ENCODE peak calls at places on chromosomes 13 and 19, in eight cellular contexts. T is neural crest cell; F is LHCN-M2; I is Right ventricle myocardium superior; L is activated naive CD4-positive, alpha-beta T cell; B is NCI-H1105 treated with DMSO at 0.1 percent for 48 hours; D is NCI-H1417; A is retinal pigment epithelial cell. Z is an unnamed sample.

GRCh38 chr13:51478418-51479198 is 25.8 kb upstream of the INTS6 start:
- DNase-seq in I (no peak), D (no peak), F (no peak), B (no peak), T (no peak), A (no peak), L (no peak), Z (no peak)

GRCh38 chr19:52922841-52923781 is at the start of gene ZNF888:
- DNase-seq in I (peak), F (no peak), T (peak), D (peak), L (peak), A (no peak), B (peak), Z (peak)

GRCh38 chr13:51995677-51996551 is 15.3 kb downstream of the ATP7B start:
- DNase-seq in F (no peak), L (no peak), A (no peak), I (peak), D (no peak), T (no peak), B (no peak), Z (no peak)

GRCh38 chr13:76647550-76647949 is 238.7 kb downstream of the KCTD12 start:
- DNase-seq in D (no peak), I (no peak), T (no peak), F (no peak), B (no peak), L (no peak), A (no peak), Z (no peak)

GRCh38 chr19:8648240-8648639 is 17.8 kb downstream of the NFILZ start:
- DNase-seq in A (no peak), B (no peak), L (no peak), D (no peak), I (no peak), T (no peak), F (no peak), Z (no peak)

GRCh38 chr19:30873003-30873402 is 476.2 kb downstream of the TSHZ3 start:
- DNase-seq in L (no peak), A (no peak), I (no peak), D (no peak), T (no peak), B (no peak), F (no peak), Z (no peak)

GRCh38 chr13:40146063-40146462 is 490.6 kb downstream of the COG6 start:
- DNase-seq in D (peak), F (no peak), L (no peak), B (no peak), I (no peak), A (no peak), T (no peak), Z (no peak)

GRCh38 chr19:34432797-34433196 is 4.6 kb downstream of the UBA2 start:
- DNase-seq in B (no peak), D (no peak), F (peak), L (no peak), T (no peak), A (peak), I (no peak), Z (no peak)

GRCh38 chr19:14440049-14440448 is 6.9 kb downstream of the PKN1 start:
- DNase-seq in L (peak), A (no peak), F (no peak), B (no peak), T (no peak), D (no peak), I (peak), Z (no peak)

GRCh38 chr19:41882568-41883462 is at the start of gene ARHGEF1:
- DNase-seq in T (no peak), B (no peak), D (peak), L (no peak), A (no peak), F (no peak), I (peak), Z (peak)

GRCh38 chr19:33234092-33234491 is 8.4 kb upstream of the SLC7A10 start:
- DNase-seq in F (no peak), L (no peak), A (no peak), I (no peak), B (no peak), T (no peak), D (no peak), Z (no peak)

GRCh38 chr19:15296353-15296752 is 36.0 kb downstream of the BRD4 start:
- DNase-seq in D (no peak), F (no peak), T (no peak), I (peak), B (no peak), L (no peak), A (no peak), Z (no peak)

GRCh38 chr13:43802511-43802910 is 15.7 kb upstream of the ENOX1 start:
- DNase-seq in A (no peak), I (no peak), B (no peak), D (peak), L (no peak), T (no peak), F (no peak), Z (no peak)

GRCh38 chr19:15562861-15563260 is 52.2 kb upstream of the CYP4F8 start:
- DNase-seq in I (no peak), F (peak), D (peak), B (no peak), L (no peak), A (no peak), T (no peak), Z (peak)

GRCh38 chr13:33230178-33230881 is 55.2 kb downstream of the STARD13 start:
- DNase-seq in A (no peak), B (no peak), F (peak), L (no peak), I (no peak), D (no peak), T (no peak), Z (no peak)

GRCh38 chr19:8577247-8577646 is at the start of gene MYO1F:
- DNase-seq in L (no peak), I (peak), D (no peak), T (no peak), A (no peak), F (no peak), B (no peak), Z (peak)

GRCh38 chr13:43963726-43964125 is 84.0 kb downstream of the LACC1 start:
- DNase-seq in A (no peak), F (no peak), B (no peak), T (no peak), I (no peak), L (no peak), D (no peak), Z (no peak)

GRCh38 chr13:41222259-41222852 is 28.0 kb upstream of the KBTBD7 start:
- DNase-seq in A (no peak), D (peak), L (peak), B (peak), I (no peak), T (peak), F (peak), Z (peak)

GRCh38 chr19:18093439-18094161 is 4.0 kb upstream of the MAST3 start:
- DNase-seq in I (no peak), L (no peak), A (no peak), B (no peak), T (no peak), F (peak), D (peak), Z (no peak)

GRCh38 chr13:76803831-76804230 is 82.4 kb downstream of the KCTD12 start:
- DNase-seq in A (no peak), T (no peak), D (no peak), L (no peak), I (no peak), F (no peak), B (no peak), Z (no peak)

GRCh38 chr13:26019881-26020535 is 31.8 kb downstream of the SHISA2 start:
- DNase-seq in F (peak), A (no peak), D (no peak), L (no peak), I (no peak), B (no peak), T (no peak), Z (peak)

GRCh38 chr19:49362048-49362925 is at the start of gene TEAD2:
- DNase-seq in D (no peak), A (no peak), F (peak), L (no peak), T (peak), B (no peak), I (peak), Z (peak)

GRCh38 chr19:19627716-19628498 is at the start of gene LPAR2:
- DNase-seq in D (peak), I (peak), L (no peak), A (no peak), T (peak), B (peak), F (no peak), Z (peak)

GRCh38 chr13:74288361-74288911 is 154.2 kb upstream of the KLF12 start:
- DNase-seq in L (no peak), T (peak), B (peak), D (peak), I (peak), F (peak), A (no peak), Z (no peak)

GRCh38 chr13:30679483-30680330 is 55.6 kb upstream of the ALOX5AP start:
- DNase-seq in I (no peak), D (peak), F (peak), T (no peak), A (no peak), L (no peak), B (no peak), Z (no peak)

GRCh38 chr19:40411125-40411842 is 1.9 kb downstream of the PRX start:
- DNase-seq in L (no peak), B (no peak), A (no peak), F (no peak), D (no peak), I (peak), T (no peak), Z (no peak)

GRCh38 chr13:88637935-88638334 is 966.8 kb downstream of the SLITRK5 start:
- DNase-seq in A (no peak), L (no peak), I (no peak), D (no peak), F (no peak), B (no peak), T (no peak), Z (no peak)

GRCh38 chr19:3266792-3267469 is 42.5 kb downstream of the CELF5 start:
- DNase-seq in F (no peak), I (no peak), B (peak), A (no peak), T (no peak), L (no peak), D (no peak), Z (no peak)

GRCh38 chr13:107994137-107994536 is 221.2 kb downstream of the LIG4 start:
- DNase-seq in L (no peak), D (no peak), B (no peak), I (no peak), T (no peak), F (no peak), A (no peak), Z (no peak)

GRCh38 chr19:21202865-21203494 is 61.1 kb downstream of the ZNF431 start:
- DNase-seq in A (no peak), F (peak), T (peak), D (peak), B (peak), L (no peak), I (no peak), Z (peak)

GRCh38 chr19:12597594-12597993 is 13.0 kb downstream of the ZNF490 start:
- DNase-seq in B (no peak), A (no peak), T (no peak), D (no peak), I (no peak), L (no peak), F (no peak), Z (no peak)

GRCh38 chr13:53783466-53783865 is 754.9 kb downstream of the OLFM4 start:
- DNase-seq in T (no peak), B (peak), F (no peak), I (no peak), L (no peak), A (no peak), D (peak), Z (no peak)